ENCODE peak calls at places on chromosomes 5 and 9, in four cellular contexts. E is AG20443, V is COLO829, L is fibroblast of pulmonary artery. W is an unnamed sample.

GRCh38 chr9:137509198-137509597 is 41.0 kb downstream of the PNPLA7 start:
- DNase-seq in E (no peak), V (no peak), L (no peak), W (no peak)

GRCh38 chr9:132994410-132995120 is 16.1 kb downstream of the GFI1B start:
- DNase-seq in E (peak; percentile 61), V (no peak), L (peak; percentile 58), W (no peak)

GRCh38 chr9:91905958-91906585 is 44.0 kb downstream of the ROR2 start:
- DNase-seq in E (no peak), V (no peak), L (no peak), W (peak; percentile 12)

GRCh38 chr9:14768561-14769234 is 46.2 kb upstream of the CER1 start:
- DNase-seq in E (peak; percentile 57), V (peak; percentile 15), L (peak; percentile 78), W (no peak)

GRCh38 chr5:97936246-97936645 is 753.2 kb upstream of the RIOK2 start:
- DNase-seq in E (no peak), V (no peak), L (no peak), W (no peak)

GRCh38 chr9:21684231-21684630 is 118.2 kb upstream of the MTAP start:
- DNase-seq in E (no peak), V (no peak), L (no peak), W (no peak)

GRCh38 chr9:121772600-121773285 is 121.3 kb downstream of the DAB2IP start:
- DNase-seq in E (no peak), V (no peak), L (no peak), W (no peak)

GRCh38 chr5:122415481-122416120 is 103.6 kb downstream of the SNCAIP start:
- DNase-seq in E (peak; percentile 83), V (peak; percentile 35), L (peak; percentile 81), W (no peak)

GRCh38 chr9:105694320-105694847 is at the start of gene TMEM38B:
- DNase-seq in E (peak; percentile 99), V (peak; percentile 92), L (peak; percentile 73), W (peak; percentile 86)

GRCh38 chr5:113140837-113141661 is 164.5 kb downstream of the DCP2 start:
- DNase-seq in E (peak; percentile 83), V (peak; percentile 91), L (peak; percentile 86), W (no peak)

GRCh38 chr9:130759738-130760137 is 66.2 kb downstream of the EXOSC2 start:
- DNase-seq in E (no peak), V (no peak), L (no peak), W (no peak)

GRCh38 chr5:79093762-79094161 is 17.8 kb upstream of the BHMT start:
- DNase-seq in E (no peak), V (no peak), L (no peak), W (no peak)

GRCh38 chr9:112007575-112008240 is 111.1 kb downstream of the UGCG start:
- DNase-seq in E (no peak), V (no peak), L (no peak), W (no peak)

GRCh38 chr9:127878001-127878651 is 651 bp upstream of the AK1 start:
- DNase-seq in E (no peak), V (no peak), L (no peak), W (no peak)

GRCh38 chr5:154467655-154468354 is 10.2 kb downstream of the HAND1 start:
- DNase-seq in E (peak; percentile 92), V (peak; percentile 79), L (peak; percentile 76), W (peak; percentile 81)

GRCh38 chr5:74182603-74183002 is 457.9 kb downstream of the ENC1 start:
- DNase-seq in E (no peak), V (no peak), L (no peak), W (no peak)

GRCh38 chr9:124754289-124754688 is 16.8 kb downstream of the NR6A1 start:
- DNase-seq in E (peak; percentile 34), V (no peak), L (peak; percentile 46), W (no peak)

GRCh38 chr5:111584651-111585050 is 72.3 kb upstream of the STARD4 start:
- DNase-seq in E (peak; percentile 39), V (peak; percentile 14), L (peak; percentile 72), W (no peak)

GRCh38 chr9:78605029-78605930 is 308.4 kb downstream of the PSAT1 start:
- DNase-seq in E (no peak), V (no peak), L (peak; percentile 73), W (no peak)